ENCODE peak calls at places on chromosomes 6 and 20, in nine cellular contexts. X is NCI-H345; V is putamen; O is activated CD4-positive, alpha-beta T cell treated with anti-CD3 and anti-CD28 coated beads for 24 hours; J is Right ventricle myocardium superior; G is neuronal stem cell; C is GM10248; E is lower leg skin; Q is Daoy. K is an unnamed sample.

GRCh38 chr20:4064118-4064962 is 49.0 kb upstream of the RNF24 start:
- DNase-seq in G (no peak), J (peak), V (peak), O (no peak), X (no peak), C (no peak), E (peak), Q (peak), K (peak)

GRCh38 chr20:47610247-47610944 is 108.7 kb downstream of the NCOA3 start:
- DNase-seq in E (no peak), V (no peak), C (peak), G (no peak), O (peak), X (no peak), Q (peak), J (no peak), K (peak)

GRCh38 chr6:42417641-42418112 is 34.0 kb downstream of the TRERF1 start:
- DNase-seq in C (no peak), J (no peak), E (peak), V (no peak), X (no peak), O (no peak), Q (peak), G (no peak), K (no peak)

GRCh38 chr20:56710577-56711465 is 81.7 kb downstream of the TFAP2C start:
- DNase-seq in O (no peak), E (no peak), C (no peak), Q (peak), J (no peak), G (no peak), V (no peak), X (no peak), K (no peak)

GRCh38 chr6:2542858-2543218 is 207.9 kb downstream of the MYLK4 start:
- DNase-seq in Q (peak), X (no peak), O (no peak), V (no peak), G (no peak), C (peak), J (no peak), E (no peak), K (peak)

GRCh38 chr6:107046316-107046715 is 18.3 kb downstream of the MTRES1 start:
- DNase-seq in J (no peak), X (no peak), V (no peak), C (no peak), G (peak), Q (no peak), O (no peak), E (no peak), K (no peak)

GRCh38 chr6:10658910-10659696 is 35.3 kb downstream of the C6orf52 start:
- DNase-seq in V (no peak), E (no peak), Q (no peak), C (no peak), G (no peak), X (peak), J (no peak), O (no peak), K (no peak)

GRCh38 chr20:62370115-62370806 is 3.1 kb upstream of the LAMA5 start:
- DNase-seq in Q (peak), J (no peak), E (no peak), V (no peak), C (peak), O (no peak), G (no peak), X (no peak), K (no peak)

GRCh38 chr20:3874194-3874824 is 14.9 kb upstream of the PANK2 start:
- DNase-seq in Q (no peak), C (no peak), V (no peak), G (no peak), J (no peak), X (no peak), O (no peak), E (no peak), K (no peak)

GRCh38 chr6:170243791-170244291 is 47.0 kb downstream of the DLL1 start:
- DNase-seq in E (no peak), C (no peak), J (no peak), O (no peak), V (peak), Q (no peak), X (no peak), G (no peak), K (no peak)

GRCh38 chr6:149196091-149196490 is 121.4 kb upstream of the TAB2 start:
- DNase-seq in G (no peak), X (no peak), Q (no peak), V (no peak), E (no peak), C (no peak), J (no peak), O (no peak), K (no peak)

GRCh38 chr6:164151161-164151728 is 736.7 kb downstream of the QKI start:
- DNase-seq in Q (no peak), C (no peak), E (no peak), O (no peak), V (peak), X (peak), G (peak), J (peak), K (no peak)

GRCh38 chr20:14828459-14828858 is 491.0 kb upstream of the FLRT3 start:
- DNase-seq in V (no peak), X (no peak), E (no peak), O (no peak), J (no peak), Q (no peak), C (no peak), G (no peak), K (no peak)

K was measured in mucosa of gallbladder.